ENCODE peak calls at places on chromosomes 12 and 14, in seven cellular contexts. Z is endothelial cell; W is lung microvascular endothelial cell; U is hippocampal formation; Q is GM04503; C is fibroblast of the aortic adventitia; T is effector CD4-positive, alpha-beta T cell. B is an unnamed sample.

GRCh38 chr12:104218935-104219334 is 3.4 kb downstream of the TXNRD1 start:
- DNase-seq in Q (no peak), Z (no peak), T (no peak), W (peak), C (peak), U (no peak), B (peak)

GRCh38 chr12:108596854-108597558 is 878 bp downstream of the TMEM119 start:
- DNase-seq in W (no peak), U (no peak), Z (no peak), T (no peak), Q (no peak), C (no peak), B (no peak)

GRCh38 chr12:115044073-115044472 is 360.1 kb upstream of the TBX3 start:
- DNase-seq in Z (no peak), Q (no peak), W (no peak), T (no peak), C (peak), U (no peak), B (peak)

GRCh38 chr12:1474567-1475153 is 119.7 kb downstream of the FBXL14 start:
- DNase-seq in W (peak), T (no peak), Q (no peak), U (no peak), C (peak), Z (no peak), B (peak)

GRCh38 chr14:95226801-95227200 is 69.5 kb upstream of the DICER1 start:
- DNase-seq in U (no peak), W (no peak), C (no peak), T (no peak), Q (no peak), Z (no peak), B (peak)

GRCh38 chr14:66378712-66379111 is 107.5 kb upstream of the CCDC196 start:
- DNase-seq in T (no peak), U (no peak), C (no peak), Z (no peak), Q (no peak), W (no peak), B (no peak)

GRCh38 chr12:126538888-126539287 is 1473.7 kb downstream of the AACS start:
- DNase-seq in U (no peak), Z (no peak), C (no peak), T (no peak), W (no peak), Q (no peak), B (no peak)

GRCh38 chr12:116164263-116164817 is 113.2 kb downstream of the MED13L start:
- DNase-seq in W (no peak), Z (no peak), Q (no peak), U (no peak), T (no peak), C (no peak), B (no peak)

GRCh38 chr12:91273542-91273941 is 90.9 kb upstream of the DCN start:
- DNase-seq in T (no peak), C (no peak), W (no peak), U (no peak), Q (no peak), Z (no peak), B (no peak)

GRCh38 chr12:48969847-48970701 is 1.5 kb downstream of the WNT10B start:
- DNase-seq in T (peak), U (no peak), C (no peak), Z (no peak), Q (no peak), W (no peak), B (no peak)

GRCh38 chr12:100427078-100427477 is 46.6 kb upstream of the NR1H4 start:
- DNase-seq in T (no peak), Z (no peak), U (no peak), Q (peak), C (peak), W (no peak), B (peak)

GRCh38 chr12:32918890-32919791 is 22.6 kb upstream of the PKP2 start:
- DNase-seq in W (peak), U (no peak), Z (no peak), T (no peak), C (peak), Q (no peak), B (peak)

GRCh38 chr12:123237646-123238329 is 4.6 kb downstream of the MTRFR start:
- DNase-seq in C (peak), U (peak), Z (peak), Q (no peak), W (peak), T (peak), B (peak)

GRCh38 chr12:70049596-70050360 is 193.5 kb upstream of the CNOT2 start:
- DNase-seq in Q (no peak), W (no peak), U (no peak), C (no peak), T (no peak), Z (no peak), B (no peak)

GRCh38 chr12:111715242-111715641 is 29.4 kb downstream of the ACAD10 start:
- DNase-seq in Q (no peak), U (peak), C (no peak), W (peak), Z (no peak), T (no peak), B (no peak)

GRCh38 chr14:67428501-67429031 is 16.6 kb upstream of the PLEK2 start:
- DNase-seq in U (no peak), Z (no peak), T (no peak), C (peak), W (no peak), Q (no peak), B (peak)

GRCh38 chr12:49980501-49981158 is 7.9 kb downstream of the AQP6 start:
- DNase-seq in Z (no peak), Q (no peak), T (no peak), W (no peak), U (no peak), C (no peak), B (no peak)

GRCh38 chr12:319116-319515 is 56.5 kb upstream of the SLC6A13 start:
- DNase-seq in C (no peak), U (no peak), T (no peak), Q (no peak), W (no peak), Z (no peak), B (no peak)

GRCh38 chr12:92030618-92031017 is 115.0 kb downstream of the BTG1 start:
- DNase-seq in T (peak), Z (no peak), C (peak), W (peak), U (no peak), Q (no peak), B (no peak)

GRCh38 chr14:104872469-104873341 is 7.6 kb downstream of the CEP170B start:
- DNase-seq in T (no peak), Z (peak), C (peak), Q (peak), U (no peak), W (no peak), B (peak)

GRCh38 chr12:117890644-117891043 is 78.1 kb downstream of the KSR2 start:
- DNase-seq in T (no peak), Z (no peak), W (no peak), U (no peak), Q (no peak), C (peak), B (no peak)

GRCh38 chr14:92867246-92867925 is 55.6 kb upstream of the CHGA start:
- DNase-seq in W (no peak), U (no peak), Z (no peak), Q (no peak), C (no peak), T (no peak), B (no peak)

GRCh38 chr14:77240336-77240915 is 30.6 kb downstream of the NGB start:
- DNase-seq in T (no peak), Q (no peak), W (no peak), Z (no peak), C (no peak), U (no peak), B (no peak)

GRCh38 chr12:31362115-31362758 is 36.3 kb upstream of the SINHCAF start:
- DNase-seq in W (peak), Q (no peak), C (no peak), Z (no peak), T (no peak), U (no peak), B (peak)

GRCh38 chr14:69842671-69843407 is 36.4 kb upstream of the SMOC1 start:
- DNase-seq in U (no peak), T (no peak), Z (no peak), C (no peak), W (no peak), Q (no peak), B (no peak)

GRCh38 chr12:116126610-116127009 is 150.9 kb downstream of the MED13L start:
- DNase-seq in U (no peak), Q (no peak), C (peak), W (no peak), Z (no peak), T (no peak), B (no peak)

GRCh38 chr14:100067971-100068959 is 3.0 kb downstream of the EVL start:
- DNase-seq in T (peak), Z (no peak), W (peak), Q (no peak), C (no peak), U (no peak), B (peak)

GRCh38 chr12:107045186-107045585 is 48.2 kb downstream of the CRY1 start:
- DNase-seq in Z (no peak), W (no peak), U (no peak), C (no peak), T (no peak), Q (no peak), B (no peak)

GRCh38 chr14:82626156-82627055 is 1092.8 kb upstream of the SEL1L start:
- DNase-seq in Z (no peak), C (no peak), T (no peak), W (no peak), Q (no peak), U (no peak), B (no peak)

GRCh38 chr12:119179335-119180021 is 747 bp downstream of the HSPB8 start:
- DNase-seq in W (peak), Z (peak), U (no peak), T (no peak), Q (peak), C (peak), B (peak)

GRCh38 chr14:77615231-77616132 is 955 bp downstream of the SPTLC2 start:
- DNase-seq in Z (peak), W (peak), C (no peak), Q (no peak), T (no peak), U (no peak), B (peak)

GRCh38 chr14:36340276-36340890 is 19.9 kb upstream of the MBIP start:
- DNase-seq in T (no peak), W (no peak), Z (no peak), U (no peak), C (no peak), Q (no peak), B (no peak)

GRCh38 chr14:84785997-84786396 is 743.9 kb upstream of the FLRT2 start:
- DNase-seq in U (no peak), T (no peak), C (no peak), W (no peak), Q (no peak), Z (no peak), B (no peak)

GRCh38 chr12:82660541-82661325 is 26.0 kb upstream of the TMTC2 start:
- DNase-seq in U (no peak), T (no peak), W (no peak), C (no peak), Z (no peak), Q (no peak), B (no peak)

B was measured in Daoy.